ENCODE peak calls at places on chromosomes 2 and 18, in five cellular contexts. D, M, E, J and I are unnamed samples. For H3K9me3, the result is how much of the 10 kb centered on the place peaks cover.

GRCh38 chr2:222024934-222025890 is 273.6 kb downstream of the PAX3 start:
- DNase-seq in D (no peak), J (no peak), E (no peak), M (no peak), I (no peak)

GRCh38 chr18:12334280-12335262 is 26.5 kb downstream of the TUBB6 start:
- DNase-seq in M (no peak), J (no peak), E (no peak), D (no peak), I (no peak)

GRCh38 chr2:188189356-188189755 is 102.3 kb upstream of the GULP1 start:
- DNase-seq in J (no peak), D (no peak), E (no peak), M (no peak), I (no peak)

GRCh38 chr2:108907822-108908716 is 81.0 kb downstream of the EDAR start:
- DNase-seq in M (no peak), J (no peak), E (no peak), D (peak), I (no peak)

GRCh38 chr2:160576054-160576499 is 82.5 kb upstream of the RBMS1 start:
- DNase-seq in J (no peak), E (no peak), D (no peak), M (no peak), I (no peak)

GRCh38 chr2:130327703-130328527 is 14.8 kb upstream of the IMP4 start:
- DNase-seq in M (no peak), J (no peak), D (peak), E (no peak), I (no peak)

GRCh38 chr18:36628435-36629094 is 200.2 kb downstream of the TPGS2 start:
- DNase-seq in M (no peak), E (no peak), J (no peak), D (no peak), I (no peak)

GRCh38 chr2:169034256-169034655 is 3.1 kb upstream of the ABCB11 start:
- DNase-seq in E (no peak), M (no peak), D (no peak), J (peak), I (no peak)

GRCh38 chr2:75737961-75738360 is 27.2 kb upstream of the GCFC2 start:
- DNase-seq in J (no peak), E (no peak), M (no peak), D (no peak), I (no peak)

GRCh38 chr2:209472386-209472832 is 48.6 kb downstream of the MAP2 start:
- DNase-seq in D (no peak), E (no peak), M (no peak), J (no peak), I (no peak)

DNA sequence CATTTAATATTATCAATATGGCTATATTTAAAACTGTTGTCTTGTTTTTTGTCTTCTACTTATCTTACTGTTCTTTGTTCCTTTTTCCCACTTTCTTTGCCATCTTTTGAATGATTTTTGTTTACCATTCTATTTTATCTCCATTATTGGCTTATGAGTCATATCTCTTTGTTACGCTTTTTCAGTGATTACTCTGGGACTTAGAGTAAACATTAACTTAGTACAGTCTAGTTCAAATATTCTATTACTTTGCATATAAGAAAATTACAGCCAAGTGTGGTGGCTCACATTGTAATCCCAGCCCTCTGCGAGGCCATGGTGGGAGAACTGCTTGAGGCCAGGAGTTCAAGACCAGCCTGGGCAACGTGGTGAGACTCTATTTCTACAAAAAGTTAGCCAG is 26.1 kb downstream of the ADCY3 start:
- DNase-seq in E (no peak), M (no peak), J (no peak), D (no peak), I (no peak)
- H3K9me3 ChIP-seq in E (under half), M (under half), J (under half), D (under half), I (under half)

GRCh38 chr18:78730564-78731422 is 248.8 kb upstream of the SALL3 start:
- DNase-seq in J (no peak), E (no peak), M (no peak), D (no peak), I (no peak)
- H3K9me3 ChIP-seq in J (under half), E (under half), M (under half), D (under half), I (under half)

DNA sequence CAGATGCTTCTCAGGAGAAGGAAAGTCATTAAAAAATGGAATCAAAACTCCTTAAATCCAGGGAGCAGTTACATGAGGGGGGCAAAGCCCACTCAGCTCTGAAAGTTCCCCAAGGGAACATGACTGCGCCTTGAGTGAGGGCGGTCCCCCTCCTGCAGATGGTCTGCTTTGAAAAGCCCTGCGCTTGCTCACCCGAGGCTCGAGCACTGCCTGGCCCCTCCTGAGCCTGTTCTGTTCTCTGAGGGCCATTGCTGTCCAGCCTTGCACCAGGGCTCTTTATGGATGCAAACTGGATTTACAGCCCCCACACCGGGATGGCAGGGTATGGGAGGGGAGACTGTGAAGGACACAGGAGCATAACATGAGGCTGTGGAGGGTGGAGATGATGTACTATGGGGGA is 37.8 kb upstream of the DNMT3A start:
- DNase-seq in D (no peak), M (no peak), E (no peak), J (no peak), I (no peak)
- H3K9me3 ChIP-seq in D (under half), M (under half), E (under half), J (under half), I (under half)

DNA sequence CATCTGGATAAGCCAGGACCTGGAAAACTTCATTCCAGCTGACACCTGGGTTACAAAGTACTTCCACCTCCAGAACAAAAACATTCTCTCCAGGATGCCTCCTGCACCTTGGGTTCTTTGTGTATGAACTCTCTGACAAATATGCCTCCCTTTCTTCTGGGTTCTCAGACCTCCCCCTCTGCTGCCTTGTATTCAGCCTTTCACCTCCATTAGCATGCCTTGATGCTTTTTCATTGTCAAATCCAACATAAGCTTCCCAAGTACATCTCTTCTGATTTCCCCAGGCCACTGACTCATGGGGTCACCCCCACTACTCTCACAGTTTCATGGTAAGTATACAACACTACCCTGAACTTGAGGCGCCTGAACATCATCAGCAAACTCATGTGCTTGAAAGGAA is 32.7 kb upstream of the MRPS9 start:
- DNase-seq in E (no peak), M (no peak), J (no peak), D (no peak), I (no peak)
- H3K9me3 ChIP-seq in E (under half), M (under half), J (under half), D (under half), I (under half)

DNA sequence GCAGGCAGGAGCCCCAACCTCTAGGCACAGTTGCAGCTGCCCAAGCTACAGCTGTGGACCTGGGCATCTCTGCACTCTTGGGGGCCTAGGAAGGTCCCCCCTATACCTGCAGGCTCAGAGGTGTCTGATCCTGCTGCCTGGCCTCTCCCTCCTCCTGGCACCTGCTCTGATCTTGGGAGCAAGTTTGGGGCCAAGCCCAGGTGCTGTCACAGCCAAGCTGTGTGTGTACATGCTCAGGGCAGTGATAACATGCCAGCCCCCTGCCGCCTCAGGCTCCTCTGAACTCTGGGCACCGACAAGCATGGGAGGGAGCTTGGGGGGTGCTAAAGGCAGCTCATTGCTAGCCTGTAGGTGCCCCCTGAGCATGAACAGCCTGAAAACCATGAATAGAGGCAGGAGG is 829.6 kb upstream of the VRK2 start:
- DNase-seq in D (no peak), M (no peak), J (no peak), E (no peak), I (no peak)
- H3K9me3 ChIP-seq in D (under half), M (under half), J (under half), E (under half), I (under half)

GRCh38 chr2:184523732-184524131 is 74.6 kb upstream of the ZNF804A start:
- DNase-seq in J (no peak), M (no peak), E (no peak), D (no peak), I (no peak)

GRCh38 chr2:184524551-184525382 is 73.6 kb upstream of the ZNF804A start:
- DNase-seq in D (no peak), E (no peak), M (no peak), J (no peak), I (no peak)

GRCh38 chr2:184530239-184530638 is 68.1 kb upstream of the ZNF804A start:
- DNase-seq in D (no peak), J (no peak), E (no peak), M (no peak), I (no peak)

GRCh38 chr2:184528119-184528518 is 70.2 kb upstream of the ZNF804A start:
- DNase-seq in D (no peak), M (no peak), J (no peak), E (no peak), I (no peak)

DNA sequence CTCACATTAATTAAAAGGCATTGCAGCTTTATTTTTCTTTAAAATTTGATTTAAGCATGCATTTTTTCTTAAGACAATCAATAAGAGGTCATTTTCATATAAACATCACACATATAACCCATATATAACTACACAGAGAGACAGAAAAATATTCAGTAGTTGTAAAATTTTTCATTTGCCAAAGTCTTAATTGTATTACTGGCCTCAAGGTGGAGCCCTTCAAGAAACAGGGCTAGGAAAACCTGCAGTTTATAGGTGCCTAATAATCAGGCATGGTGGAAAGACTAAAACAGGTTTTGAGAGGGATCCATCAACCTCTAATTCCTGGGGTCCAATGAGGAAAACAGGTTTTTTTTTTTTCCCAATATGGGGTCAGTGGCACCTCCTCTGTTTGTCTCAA is 71.3 kb upstream of the ZNF804A start:
- DNase-seq in D (no peak), M (no peak), E (no peak), J (no peak), I (no peak)
- H3K9me3 ChIP-seq in D (under half), M (under half), E (under half), J (under half), I (under half)

DNA sequence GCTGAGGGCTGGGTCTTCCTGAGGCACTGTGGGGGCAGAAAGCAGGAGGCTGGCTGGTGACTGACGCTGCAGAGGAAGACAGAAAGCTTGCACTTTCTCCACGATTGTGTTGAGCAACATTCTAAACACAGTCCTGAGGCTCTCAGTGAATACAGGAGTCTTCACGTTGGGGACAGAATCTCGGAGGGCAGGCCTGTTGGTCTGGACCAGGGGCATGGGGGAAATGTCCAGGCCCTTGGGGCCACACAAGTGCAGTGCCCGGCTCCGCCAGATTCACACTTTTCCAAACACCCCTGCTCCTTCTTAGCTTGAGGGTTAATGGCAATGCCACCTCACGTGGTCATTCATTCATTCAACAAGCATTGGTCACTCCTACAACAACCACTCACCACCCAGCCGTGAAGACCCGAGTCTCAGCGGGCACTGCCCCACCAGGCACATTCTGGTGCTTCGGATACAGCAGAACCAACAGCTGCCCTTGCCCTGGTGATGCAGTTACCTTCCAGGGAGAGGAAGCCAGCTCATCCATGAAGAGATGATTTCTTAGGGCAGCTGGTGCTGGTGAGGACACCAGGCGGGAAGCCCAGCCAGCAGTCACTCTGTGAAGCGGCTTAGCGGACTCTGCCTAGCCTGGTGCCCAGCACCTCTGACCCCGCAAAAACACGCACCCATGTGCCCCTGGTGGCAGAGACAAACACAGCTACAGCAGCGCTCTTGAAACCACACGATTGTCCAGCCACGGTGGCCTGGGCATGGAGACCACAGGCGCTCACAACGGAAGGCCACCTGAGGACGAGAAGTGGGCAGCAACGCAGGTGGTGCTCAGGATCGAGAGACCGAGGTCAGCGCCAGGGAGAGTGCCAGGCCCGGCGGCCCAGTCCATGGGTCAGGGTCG is 10.9 kb upstream of the GPC1 start:
- DNase-seq in D (no peak), E (no peak), M (no peak), J (no peak), I (no peak)
- H3K9me3 ChIP-seq in D (under half), E (under half), M (under half), J (under half), I (under half)